ENCODE peak calls at places on chromosomes 6 and 20, in four cellular contexts. One of them, this sample, is unnamed.

GRCh38 chr6:34359438-34360158 is 32.9 kb downstream of the NUDT3 start:
- DNase-seq in A549: no peak
- DNase-seq in GM12878: no peak
- DNase-seq in K562: no peak
- DNase-seq in this sample: peak; percentile 58

GRCh38 chr6:136923116-136923953 is 1.2 kb downstream of the SLC35D3 start:
- DNase-seq in A549: no peak
- DNase-seq in GM12878: no peak
- DNase-seq in K562: no peak
- DNase-seq in this sample: no peak

GRCh38 chr6:71887006-71887743 is 825 bp downstream of the RIMS1 start:
- DNase-seq in A549: no peak
- DNase-seq in GM12878: no peak
- DNase-seq in K562: no peak
- DNase-seq in this sample: no peak

GRCh38 chr6:155215906-155216305 is 47.9 kb upstream of the CLDN20 start:
- DNase-seq in A549: no peak
- DNase-seq in GM12878: no peak
- DNase-seq in K562: no peak
- DNase-seq in this sample: no peak

GRCh38 chr6:87731818-87732661 is 30.0 kb upstream of the AKIRIN2 start:
- DNase-seq in A549: peak; percentile 92
- DNase-seq in GM12878: peak; percentile 71
- DNase-seq in K562: no peak
- DNase-seq in this sample: peak; percentile 86

GRCh38 chr20:41135888-41136243 is 1.5 kb upstream of the PLCG1 start:
- DNase-seq in A549: no peak
- DNase-seq in GM12878: no peak
- DNase-seq in K562: no peak
- DNase-seq in this sample: no peak

GRCh38 chr6:34460796-34461507 is 4.9 kb upstream of the PACSIN1 start:
- DNase-seq in A549: no peak
- DNase-seq in GM12878: no peak
- DNase-seq in K562: no peak
- DNase-seq in this sample: no peak

GRCh38 chr6:90241229-90241873 is 55.3 kb downstream of the BACH2 start:
- DNase-seq in A549: no peak
- DNase-seq in GM12878: no peak
- DNase-seq in K562: no peak
- DNase-seq in this sample: no peak

GRCh38 chr6:104251651-104252050 is 608.1 kb downstream of the HACE1 start:
- DNase-seq in A549: no peak
- DNase-seq in GM12878: no peak
- DNase-seq in K562: no peak
- DNase-seq in this sample: no peak

GRCh38 chr6:34788111-34788510 is 3.8 kb upstream of the BLTP3A start:
- DNase-seq in A549: no peak
- DNase-seq in GM12878: no peak
- DNase-seq in K562: no peak
- DNase-seq in this sample: no peak

GRCh38 chr20:44478188-44478587 is 2.5 kb downstream of the TTPAL start:
- DNase-seq in A549: no peak
- DNase-seq in GM12878: no peak
- DNase-seq in K562: no peak
- DNase-seq in this sample: no peak

GRCh38 chr6:14390805-14391204 is 273.2 kb downstream of the CD83 start:
- DNase-seq in A549: no peak
- DNase-seq in GM12878: no peak
- DNase-seq in K562: no peak
- DNase-seq in this sample: no peak

GRCh38 chr20:4546786-4547185 is 174.9 kb upstream of the PRND start:
- DNase-seq in A549: peak; percentile 85
- DNase-seq in GM12878: no peak
- DNase-seq in K562: no peak
- DNase-seq in this sample: peak; percentile 91

GRCh38 chr20:17809714-17810631 is 110.2 kb downstream of the BANF2 start:
- DNase-seq in A549: no peak
- DNase-seq in GM12878: no peak
- DNase-seq in K562: no peak
- DNase-seq in this sample: peak; percentile 72

GRCh38 chr6:75751443-75751842 is 2.4 kb downstream of the MYO6 start:
- DNase-seq in A549: no peak
- DNase-seq in GM12878: no peak
- DNase-seq in K562: no peak
- DNase-seq in this sample: peak; percentile 74

GRCh38 chr20:36470482-36471062 is 70.7 kb upstream of the MYL9 start:
- DNase-seq in A549: no peak
- DNase-seq in GM12878: no peak
- DNase-seq in K562: no peak
- DNase-seq in this sample: no peak

GRCh38 chr20:56722042-56722441 is 92.9 kb downstream of the TFAP2C start:
- DNase-seq in A549: no peak
- DNase-seq in GM12878: peak; percentile 21
- DNase-seq in K562: no peak
- DNase-seq in this sample: no peak

GRCh38 chr6:112203577-112204349 is 50.6 kb downstream of the LAMA4 start:
- DNase-seq in A549: peak; percentile 58
- DNase-seq in GM12878: no peak
- DNase-seq in K562: no peak
- DNase-seq in this sample: peak; percentile 95

GRCh38 chr20:51434556-51435256 is 107.8 kb downstream of the NFATC2 start:
- DNase-seq in A549: peak; percentile 60
- DNase-seq in GM12878: no peak
- DNase-seq in K562: no peak
- DNase-seq in this sample: peak; percentile 91

GRCh38 chr6:75775219-75775618 is 26.2 kb downstream of the MYO6 start:
- DNase-seq in A549: no peak
- DNase-seq in GM12878: no peak
- DNase-seq in K562: no peak
- DNase-seq in this sample: peak; percentile 19

GRCh38 chr6:6942826-6943225 is 164.9 kb upstream of the RREB1 start:
- DNase-seq in A549: no peak
- DNase-seq in GM12878: peak; percentile 11
- DNase-seq in K562: no peak
- DNase-seq in this sample: peak; percentile 8

DNA sequence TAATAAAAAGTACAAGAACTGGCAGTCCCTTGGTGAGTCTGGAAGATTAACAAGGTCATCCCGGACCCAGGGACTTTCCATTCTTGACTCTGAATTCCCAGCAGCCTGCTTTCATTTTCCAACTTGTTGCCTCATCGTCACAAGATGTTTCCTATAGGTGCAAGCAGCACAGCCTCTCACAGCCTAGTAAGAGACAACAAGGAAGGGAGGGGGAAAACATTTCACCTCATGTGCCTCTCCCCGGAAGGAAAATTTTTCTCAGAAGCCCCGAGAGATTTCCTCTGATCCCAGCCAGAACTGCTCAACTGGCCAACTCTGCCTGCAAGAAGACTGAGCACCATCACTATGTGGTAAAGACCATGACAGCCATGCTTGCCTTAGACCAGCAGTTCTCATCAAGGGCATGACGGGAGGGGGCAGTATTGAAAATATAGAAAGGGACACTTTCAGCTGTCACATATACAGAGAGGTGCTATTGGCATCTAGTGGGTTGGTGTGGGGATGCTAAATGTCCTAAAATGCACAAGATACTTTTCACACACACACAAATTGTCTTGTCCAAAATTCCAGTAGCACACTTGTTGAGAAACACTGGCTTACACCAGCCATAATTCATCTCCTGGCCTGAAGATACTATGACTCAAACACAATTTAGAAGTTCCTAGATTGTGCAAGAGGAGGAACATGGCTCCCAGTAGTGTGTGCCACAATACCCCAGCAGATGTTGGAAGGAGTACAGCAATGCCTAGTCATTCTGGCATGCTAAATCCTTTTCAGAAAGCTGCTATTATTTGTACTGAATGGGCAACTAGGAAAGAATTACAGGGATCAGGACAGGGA is 10.8 kb upstream of the WTAP start:
- DNase-seq in A549: peak; percentile 42
- DNase-seq in GM12878: no peak
- DNase-seq in K562: no peak
- DNase-seq in this sample: peak; percentile 98
- TF ChIP-seq ELK1 in A549: no peak
- TF ChIP-seq ELK1 in GM12878: no peak
- TF ChIP-seq ELK1 in K562: no peak
- TF ChIP-seq ELK1 in this sample: no peak

GRCh38 chr6:23036401-23036983 is 467.1 kb downstream of the HDGFL1 start:
- DNase-seq in A549: no peak
- DNase-seq in GM12878: no peak
- DNase-seq in K562: no peak
- DNase-seq in this sample: peak; percentile 5
- TF ChIP-seq ELK1 in A549: no peak
- TF ChIP-seq ELK1 in GM12878: no peak
- TF ChIP-seq ELK1 in K562: no peak
- TF ChIP-seq ELK1 in this sample: no peak

GRCh38 chr20:6485376-6485775 is 282.1 kb upstream of the BMP2 start:
- DNase-seq in A549: no peak
- DNase-seq in GM12878: no peak
- DNase-seq in K562: no peak
- DNase-seq in this sample: no peak

GRCh38 chr20:6483727-6484126 is 283.8 kb upstream of the BMP2 start:
- DNase-seq in A549: no peak
- DNase-seq in GM12878: no peak
- DNase-seq in K562: no peak
- DNase-seq in this sample: no peak

GRCh38 chr20:6490849-6491248 is 276.6 kb upstream of the BMP2 start:
- DNase-seq in A549: no peak
- DNase-seq in GM12878: no peak
- DNase-seq in K562: no peak
- DNase-seq in this sample: no peak

GRCh38 chr20:6492396-6493055 is 275.0 kb upstream of the BMP2 start:
- DNase-seq in A549: no peak
- DNase-seq in GM12878: no peak
- DNase-seq in K562: no peak
- DNase-seq in this sample: peak; percentile 25

GRCh38 chr20:6489361-6490154 is 277.9 kb upstream of the BMP2 start:
- DNase-seq in A549: peak; percentile 20
- DNase-seq in GM12878: no peak
- DNase-seq in K562: no peak
- DNase-seq in this sample: no peak
- TF ChIP-seq ELK1 in A549: no peak
- TF ChIP-seq ELK1 in GM12878: no peak
- TF ChIP-seq ELK1 in K562: no peak
- TF ChIP-seq ELK1 in this sample: no peak

DNA sequence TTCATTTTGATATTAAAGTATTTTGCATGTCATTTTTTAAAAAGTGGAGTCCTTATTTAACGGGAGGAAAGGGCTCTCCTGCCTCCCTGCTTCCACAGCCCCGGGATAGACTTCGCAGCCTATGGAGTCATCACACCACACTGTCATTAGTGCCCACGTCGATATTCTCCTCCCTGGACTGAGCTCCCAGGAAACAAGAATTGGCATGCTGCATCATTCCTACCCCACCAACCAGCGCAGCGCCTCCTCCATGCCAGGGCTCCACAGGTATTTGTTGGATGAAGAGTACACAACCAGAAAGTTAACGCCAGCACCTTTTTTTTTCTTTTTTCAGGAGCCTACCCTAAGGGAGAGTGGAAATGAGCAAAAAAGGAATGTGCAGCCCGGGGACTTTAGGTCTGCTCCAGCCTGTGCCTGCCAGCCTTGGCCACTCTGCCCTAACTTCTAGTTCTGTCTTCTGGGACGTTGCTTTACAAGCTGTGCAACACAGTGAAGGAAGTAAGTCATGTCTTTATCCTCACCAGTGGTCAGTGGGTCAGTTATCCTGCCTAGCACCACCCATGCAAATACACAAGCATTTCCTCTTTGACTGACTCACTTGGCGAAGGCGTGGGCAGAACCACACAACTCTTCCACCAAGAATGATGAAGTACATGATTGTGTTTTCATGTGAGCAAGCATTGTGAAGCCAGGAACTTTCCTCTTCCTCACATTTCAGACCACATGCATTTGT is 180.7 kb upstream of the UST start:
- DNase-seq in A549: no peak
- DNase-seq in GM12878: no peak
- DNase-seq in K562: no peak
- DNase-seq in this sample: peak; percentile 97
- TF ChIP-seq ELK1 in A549: no peak
- TF ChIP-seq ELK1 in GM12878: no peak
- TF ChIP-seq ELK1 in K562: no peak
- TF ChIP-seq ELK1 in this sample: no peak

GRCh38 chr6:2110504-2110903 is 134.9 kb downstream of the GMDS start:
- DNase-seq in A549: no peak
- DNase-seq in GM12878: peak; percentile 1
- DNase-seq in K562: no peak
- DNase-seq in this sample: peak; percentile 6
- TF ChIP-seq ELK1 in A549: no peak
- TF ChIP-seq ELK1 in GM12878: no peak
- TF ChIP-seq ELK1 in K562: no peak
- TF ChIP-seq ELK1 in this sample: no peak

GRCh38 chr6:157607317-157608109 is 215.5 kb upstream of the SNX9 start:
- DNase-seq in A549: no peak
- DNase-seq in GM12878: no peak
- DNase-seq in K562: no peak
- DNase-seq in this sample: no peak
- TF ChIP-seq ELK1 in A549: no peak
- TF ChIP-seq ELK1 in GM12878: no peak
- TF ChIP-seq ELK1 in K562: no peak
- TF ChIP-seq ELK1 in this sample: no peak

GRCh38 chr6:134512946-134513345 is 195.0 kb upstream of the SGK1 start:
- DNase-seq in A549: no peak
- DNase-seq in GM12878: no peak
- DNase-seq in K562: no peak
- DNase-seq in this sample: peak; percentile 31
- TF ChIP-seq ELK1 in A549: no peak
- TF ChIP-seq ELK1 in GM12878: no peak
- TF ChIP-seq ELK1 in K562: no peak
- TF ChIP-seq ELK1 in this sample: no peak

GRCh38 chr20:58982406-58983114 is 1.5 kb downstream of the NELFCD start:
- DNase-seq in A549: no peak
- DNase-seq in GM12878: no peak
- DNase-seq in K562: no peak
- DNase-seq in this sample: no peak

GRCh38 chr20:58978351-58979190 is 2.5 kb upstream of the NELFCD start:
- DNase-seq in A549: no peak
- DNase-seq in GM12878: no peak
- DNase-seq in K562: no peak
- DNase-seq in this sample: no peak

GRCh38 chr20:58984691-58985090 is 3.6 kb downstream of the NELFCD start:
- DNase-seq in A549: no peak
- DNase-seq in GM12878: no peak
- DNase-seq in K562: no peak
- DNase-seq in this sample: no peak

GRCh38 chr20:58981564-58982364 is 708 bp downstream of the NELFCD start:
- DNase-seq in A549: peak; percentile 31
- DNase-seq in GM12878: no peak
- DNase-seq in K562: peak; percentile 39
- DNase-seq in this sample: peak; percentile 6

GRCh38 chr20:58980711-58981563 is at the start of gene NELFCD:
- DNase-seq in A549: peak; percentile 90
- DNase-seq in GM12878: no peak
- DNase-seq in K562: peak; percentile 99
- DNase-seq in this sample: peak; percentile 73
- TF ChIP-seq ELK1 in A549: no peak
- TF ChIP-seq ELK1 in GM12878: no peak
- TF ChIP-seq ELK1 in K562: no peak
- TF ChIP-seq ELK1 in this sample: no peak